ENCODE peak calls at places on chromosomes 6 and 20, in five cellular contexts. L is PC-3, K is PC-9, E is small intestine, S is left ventricle myocardium inferior. I is an unnamed sample.

GRCh38 chr6:33623895-33624381 is 2.8 kb downstream of the ITPR3 start:
- DNase-seq in E (peak), L (no peak), S (no peak), K (no peak), I (no peak)

GRCh38 chr20:50376888-50377459 is 133.2 kb upstream of the PTPN1 start:
- DNase-seq in K (peak), S (no peak), E (no peak), L (peak), I (no peak)

GRCh38 chr6:170437719-170438401 is 115.2 kb downstream of the PSMB1 start:
- DNase-seq in L (no peak), K (no peak), E (no peak), S (no peak), I (no peak)

GRCh38 chr20:38727602-38728236 is 3.4 kb downstream of the SLC32A1 start:
- DNase-seq in S (no peak), E (no peak), K (no peak), L (no peak), I (no peak)

GRCh38 chr6:119161450-119161849 is 83.0 kb upstream of the FAM184A start:
- DNase-seq in E (no peak), S (no peak), K (no peak), L (no peak), I (no peak)

GRCh38 chr6:53282234-53282633 is 66.5 kb downstream of the ELOVL5 start:
- DNase-seq in E (no peak), K (no peak), S (no peak), L (no peak), I (no peak)

GRCh38 chr6:168619560-168620314 is 178.8 kb downstream of the SMOC2 start:
- DNase-seq in E (no peak), K (no peak), S (no peak), L (no peak), I (no peak)

GRCh38 chr6:31270788-31271640 is 878 bp downstream of the HLA-C start:
- DNase-seq in K (no peak), L (peak), S (peak), E (peak), I (no peak)

GRCh38 chr6:129699661-129700060 is 10.3 kb downstream of the ARHGAP18 start:
- DNase-seq in K (no peak), S (no peak), E (no peak), L (no peak), I (no peak)
- H3K27ac ChIP-seq in K (no peak), S (no peak), E (no peak), L (no peak), I (peak)

GRCh38 chr20:43586641-43587040 is 4.1 kb upstream of the IFT52 start:
- DNase-seq in S (no peak), L (no peak), E (no peak), K (no peak), I (no peak)

GRCh38 chr20:43584448-43585138 is 6.1 kb upstream of the IFT52 start:
- DNase-seq in E (no peak), L (no peak), K (peak), S (no peak), I (no peak)

GRCh38 chr20:43590392-43591303 is at the start of gene IFT52:
- DNase-seq in K (peak), L (peak), E (peak), S (peak), I (peak)

GRCh38 chr20:43590036-43590391 is 723 bp upstream of the IFT52 start:
- DNase-seq in L (no peak), K (no peak), E (peak), S (no peak), I (no peak)
- H3K27ac ChIP-seq in L (no peak), K (no peak), E (peak), S (peak), I (peak)

GRCh38 chr6:45479834-45480696 is 102.3 kb upstream of the SUPT3H start:
- DNase-seq in S (no peak), K (no peak), L (no peak), E (no peak), I (no peak)

GRCh38 chr6:45483021-45483420 is 105.3 kb upstream of the SUPT3H start:
- DNase-seq in L (no peak), K (no peak), S (no peak), E (no peak), I (no peak)

GRCh38 chr6:45486739-45487138 is 109.0 kb upstream of the SUPT3H start:
- DNase-seq in K (no peak), E (no peak), S (no peak), L (no peak), I (no peak)

GRCh38 chr6:45480697-45481415 is 103.1 kb upstream of the SUPT3H start:
- DNase-seq in L (no peak), S (no peak), E (no peak), K (no peak), I (no peak)

DNA sequence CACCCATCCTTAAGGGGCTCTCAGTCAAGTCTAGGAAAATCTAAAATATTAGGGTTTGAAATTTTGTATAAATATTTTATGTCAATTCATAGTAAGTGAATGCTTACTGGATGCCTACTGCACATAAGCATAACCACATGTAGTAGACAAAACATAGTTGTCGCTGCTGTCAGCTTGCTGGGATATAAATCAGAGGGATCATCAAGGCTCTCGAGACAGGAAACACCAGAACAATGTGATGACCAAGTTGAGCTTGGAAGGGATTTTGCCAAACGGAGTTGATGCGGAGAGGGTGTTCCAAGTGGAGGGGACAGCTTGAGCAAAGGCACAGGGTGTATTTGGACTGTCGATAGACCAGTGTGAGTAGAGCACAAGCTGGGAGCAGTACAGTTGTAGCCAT is 105.8 kb upstream of the SUPT3H start:
- DNase-seq in L (no peak), K (no peak), E (no peak), S (no peak), I (no peak)
- H3K27ac ChIP-seq in L (no peak), K (no peak), E (no peak), S (no peak), I (no peak)

GRCh38 chr6:135267085-135267484 is 86.0 kb downstream of the MYB start:
- DNase-seq in E (peak), S (no peak), L (no peak), K (no peak), I (no peak)
- H3K27ac ChIP-seq in E (no peak), S (no peak), L (no peak), K (no peak), I (no peak)

DNA sequence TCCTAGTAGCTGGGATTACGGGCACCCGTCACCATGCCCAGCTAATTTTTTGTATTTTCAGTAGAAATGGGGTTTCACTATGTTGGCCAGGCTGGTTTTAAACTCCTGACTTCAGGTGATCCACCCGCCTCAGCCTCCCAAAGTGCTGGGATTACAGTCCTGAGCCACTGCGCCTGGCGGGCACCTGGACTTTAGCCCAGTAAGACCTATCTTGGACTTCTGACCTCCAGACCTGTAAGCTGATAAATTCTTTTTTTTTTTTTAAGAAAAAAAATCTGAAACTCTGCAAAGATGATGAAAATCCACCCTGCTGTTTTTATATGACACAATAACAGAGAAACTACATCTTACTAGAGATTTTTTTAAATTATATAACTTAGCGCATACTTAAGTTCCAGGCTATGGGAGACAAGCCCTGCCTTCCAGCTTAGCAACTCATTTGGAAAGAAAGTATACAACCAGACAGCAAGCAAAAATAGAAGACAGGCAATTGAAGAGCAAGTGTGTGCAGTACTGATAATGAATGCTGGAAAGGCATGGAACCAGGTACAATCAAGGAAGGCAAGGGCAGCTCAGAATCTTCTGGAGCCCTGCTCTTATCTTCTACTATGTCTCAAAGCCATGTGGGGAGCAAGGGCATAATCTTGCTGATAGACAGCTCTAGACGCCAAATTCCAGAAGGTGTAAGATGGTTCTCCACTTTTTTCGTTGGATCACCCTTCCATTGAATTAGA is 104.2 kb downstream of the CD83 start:
- DNase-seq in E (peak), K (no peak), L (no peak), S (no peak), I (no peak)
- H3K27ac ChIP-seq in E (no peak), K (no peak), L (no peak), S (no peak), I (no peak)

GRCh38 chr6:8082572-8082953 is 18.4 kb upstream of the BLOC1S5 start:
- DNase-seq in L (no peak), K (no peak), S (no peak), E (no peak), I (no peak)

GRCh38 chr6:8082954-8083858 is 19.0 kb upstream of the BLOC1S5 start:
- DNase-seq in K (peak), L (peak), E (no peak), S (no peak), I (peak)

GRCh38 chr6:8086755-8087306 is 15.5 kb downstream of the EEF1E1 start:
- DNase-seq in L (no peak), E (no peak), S (no peak), K (no peak), I (no peak)

GRCh38 chr6:8084586-8084985 is 17.8 kb downstream of the EEF1E1 start:
- DNase-seq in L (no peak), S (no peak), K (no peak), E (no peak), I (no peak)

DNA sequence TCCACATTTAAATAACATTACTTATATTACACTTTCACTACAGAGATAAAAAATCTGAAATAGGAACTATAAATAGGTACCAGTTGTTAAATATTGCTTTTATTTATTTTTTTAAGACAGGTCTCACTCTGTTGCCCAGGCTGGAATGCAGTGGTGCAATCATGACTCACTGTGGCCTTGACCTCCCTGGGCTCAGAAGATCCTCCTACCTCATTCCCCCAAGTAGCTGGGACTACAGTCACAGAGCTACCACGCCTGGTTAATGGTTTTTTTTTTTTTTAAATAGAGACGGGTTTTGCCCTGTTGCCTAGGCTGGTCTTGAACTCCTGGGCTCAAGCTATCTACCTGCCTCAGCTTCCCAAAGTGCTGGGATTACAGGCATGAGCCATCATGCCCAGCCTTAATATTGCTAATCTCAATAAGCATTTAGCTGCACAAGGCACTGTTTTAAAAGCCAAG is 17.3 kb downstream of the EEF1E1 start:
- DNase-seq in E (no peak), K (peak), L (peak), S (no peak), I (peak)
- H3K27ac ChIP-seq in E (no peak), K (peak), L (peak), S (no peak), I (peak)

DNA sequence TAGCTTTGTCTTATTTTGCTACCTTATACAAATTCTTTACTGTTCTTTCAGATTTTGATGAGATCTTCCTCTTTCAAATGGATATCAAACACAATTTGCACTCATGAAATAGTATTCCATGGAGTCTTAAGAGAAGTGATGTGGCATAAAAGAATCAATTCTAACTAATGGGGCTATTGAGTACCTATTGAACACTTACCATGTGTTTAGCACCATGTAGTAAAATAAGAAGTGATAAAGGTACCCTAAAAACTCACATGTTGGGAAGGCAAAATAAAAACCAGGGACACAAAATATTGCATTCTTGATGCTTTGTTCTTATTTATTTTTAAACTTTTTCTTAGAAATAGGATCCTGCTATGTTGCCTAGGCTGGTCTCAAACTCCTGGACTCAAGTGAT is 56.2 kb downstream of the KIF13A start:
- DNase-seq in K (no peak), L (no peak), E (no peak), S (no peak), I (no peak)
- H3K27ac ChIP-seq in K (peak), L (no peak), E (no peak), S (peak), I (no peak)

GRCh38 chr6:167575201-167575696 is 250.4 kb downstream of the TTLL2 start:
- DNase-seq in E (no peak), K (no peak), S (no peak), L (no peak), I (no peak)
- H3K27ac ChIP-seq in E (no peak), K (no peak), S (peak), L (no peak), I (no peak)

DNA sequence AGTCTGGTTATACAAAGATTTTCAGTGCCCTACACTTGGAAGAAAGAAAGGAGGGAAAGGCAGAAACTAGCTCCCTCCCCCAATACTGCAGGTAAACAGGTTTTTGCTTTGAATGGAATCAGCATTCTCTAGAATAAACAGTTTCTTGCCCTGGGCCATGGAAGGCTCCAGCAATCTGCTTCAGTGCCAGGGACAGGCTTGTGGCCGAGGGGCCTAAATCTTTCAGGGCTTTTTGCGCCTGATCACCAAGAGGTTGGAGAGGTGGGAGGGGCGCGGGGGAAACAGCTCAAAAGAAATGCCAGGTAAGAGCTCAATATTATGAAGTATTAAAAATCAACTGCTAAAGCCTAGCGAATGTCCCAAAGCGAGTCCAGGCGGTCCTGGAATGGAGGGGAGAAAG is 23.8 kb downstream of the TFAP2B start:
- DNase-seq in S (no peak), L (no peak), K (no peak), E (no peak), I (no peak)
- H3K27ac ChIP-seq in S (no peak), L (no peak), K (no peak), E (no peak), I (no peak)

DNA sequence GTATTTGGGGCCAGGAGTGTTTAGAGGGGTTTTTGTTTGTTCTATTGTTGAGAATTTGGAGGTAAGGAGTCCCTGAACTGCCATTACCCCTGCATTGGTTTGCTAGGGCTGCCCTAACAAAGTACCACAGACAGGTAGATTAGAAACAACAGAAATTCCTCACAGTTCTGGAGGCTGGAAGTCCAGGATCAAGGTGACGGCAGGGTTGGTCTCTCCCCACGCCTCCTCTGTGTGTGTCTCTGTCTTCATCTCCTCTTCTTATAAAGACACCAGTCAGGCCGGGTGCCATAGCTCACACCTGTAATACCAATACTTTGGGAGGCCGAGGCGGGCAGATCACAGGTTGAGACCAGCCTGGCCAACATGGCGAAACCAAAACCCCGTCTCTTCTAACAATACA is 97.1 kb upstream of the FAM8A1 start:
- DNase-seq in E (no peak), S (no peak), L (no peak), K (no peak), I (no peak)
- H3K27ac ChIP-seq in E (no peak), S (no peak), L (no peak), K (no peak), I (no peak)

I was measured in epithelial cell of prostate.